ENCODE peak calls at places on chromosomes 5 and 9, in six cellular contexts. I is neural progenitor cell, J is WTC11, E is RWPE1, Z is NCI-H187 treated with DMSO at 0.1 percent for 48 hours, D is right atrium auricular region. S is an unnamed sample.

GRCh38 chr5:32714836-32715235 is 3.7 kb downstream of the NPR3 start:
- DNase-seq in I (no peak), J (no peak), E (no peak), Z (no peak), D (no peak), S (no peak)

GRCh38 chr5:137734962-137735530 is 843 bp downstream of the KLHL3 start:
- DNase-seq in I (peak), J (peak), E (no peak), Z (no peak), D (peak), S (no peak)

GRCh38 chr5:93599427-93600146 is 16.6 kb downstream of the NR2F1 start:
- DNase-seq in I (peak), J (peak), E (no peak), Z (no peak), D (no peak), S (no peak)

GRCh38 chr5:113166710-113167366 is 190.2 kb downstream of the DCP2 start:
- DNase-seq in I (peak), J (no peak), E (peak), Z (no peak), D (no peak), S (no peak)

GRCh38 chr5:82512025-82512424 is 233.9 kb upstream of the RPS23 start:
- DNase-seq in I (no peak), J (no peak), E (no peak), Z (no peak), D (no peak), S (no peak)

GRCh38 chr5:40041452-40041851 is 616.7 kb upstream of the DAB2 start:
- DNase-seq in I (no peak), J (no peak), E (peak), Z (no peak), D (no peak), S (no peak)

GRCh38 chr9:12774861-12775367 is at the start of gene LURAP1L:
- DNase-seq in I (peak), J (peak), E (peak), Z (no peak), D (peak), S (no peak)

GRCh38 chr5:174464504-174465165 is 259.7 kb upstream of the MSX2 start:
- DNase-seq in I (no peak), J (no peak), E (no peak), Z (no peak), D (no peak), S (no peak)

GRCh38 chr9:77752566-77752965 is 104.4 kb upstream of the GNA14 start:
- DNase-seq in I (no peak), J (no peak), E (no peak), Z (no peak), D (no peak), S (no peak)

GRCh38 chr9:127241354-127241753 is 23.2 kb upstream of the GARNL3 start:
- DNase-seq in I (no peak), J (no peak), E (no peak), Z (no peak), D (no peak), S (no peak)

GRCh38 chr5:40720071-40720470 is 35.7 kb downstream of the TTC33 start:
- DNase-seq in I (no peak), J (no peak), E (no peak), Z (no peak), D (no peak), S (no peak)

GRCh38 chr9:7862170-7862569 is 62.6 kb upstream of the DMAC1 start:
- DNase-seq in I (no peak), J (no peak), E (no peak), Z (no peak), D (no peak), S (no peak)

GRCh38 chr5:37435261-37435660 is 56.1 kb downstream of the WDR70 start:
- DNase-seq in I (no peak), J (no peak), E (no peak), Z (no peak), D (no peak), S (no peak)

GRCh38 chr5:145847499-145848497 is 12.7 kb upstream of the PRELID2 start:
- DNase-seq in I (no peak), J (no peak), E (peak), Z (no peak), D (no peak), S (no peak)

GRCh38 chr5:72210913-72211670 is 103.8 kb downstream of the MAP1B start:
- DNase-seq in I (no peak), J (no peak), E (peak), Z (no peak), D (no peak), S (no peak)

GRCh38 chr9:128523199-128523925 is 18.8 kb downstream of the GLE1 start:
- DNase-seq in I (peak), J (peak), E (no peak), Z (no peak), D (no peak), S (no peak)

GRCh38 chr5:109601736-109602135 is 88.0 kb upstream of the MAN2A1 start:
- DNase-seq in I (peak), J (no peak), E (no peak), Z (no peak), D (no peak), S (no peak)

GRCh38 chr9:97889941-97890557 is 32.3 kb downstream of the TRMO start:
- DNase-seq in I (peak), J (peak), E (peak), Z (no peak), D (no peak), S (peak)

GRCh38 chr9:94086468-94086867 is 2.2 kb downstream of the PTPDC1 start:
- DNase-seq in I (no peak), J (no peak), E (peak), Z (no peak), D (no peak), S (no peak)

GRCh38 chr9:128026255-128027165 is 40.6 kb downstream of the NAIF1 start:
- DNase-seq in I (no peak), J (no peak), E (no peak), Z (no peak), D (no peak), S (peak)

GRCh38 chr9:37350486-37351190 is 71.9 kb upstream of the GRHPR start:
- DNase-seq in I (no peak), J (no peak), E (peak), Z (no peak), D (no peak), S (no peak)

GRCh38 chr5:134576386-134577021 is 51.0 kb downstream of the JADE2 start:
- DNase-seq in I (no peak), J (no peak), E (no peak), Z (no peak), D (no peak), S (no peak)

GRCh38 chr5:137761020-137761516 is 6.9 kb upstream of the HNRNPA0 start:
- DNase-seq in I (no peak), J (no peak), E (no peak), Z (no peak), D (no peak), S (no peak)

GRCh38 chr5:175784230-175784629 is 87.1 kb upstream of the CPLX2 start:
- DNase-seq in I (no peak), J (no peak), E (no peak), Z (no peak), D (no peak), S (no peak)

GRCh38 chr5:77167695-77168111 is 42.8 kb upstream of the PDE8B start:
- DNase-seq in I (no peak), J (no peak), E (peak), Z (no peak), D (no peak), S (no peak)

GRCh38 chr9:132903574-132904495 is 25.1 kb downstream of the SPACA9 start:
- DNase-seq in I (no peak), J (no peak), E (no peak), Z (no peak), D (no peak), S (no peak)

S was measured in memory B cell.